ENCODE peak calls at places on chromosomes 6 and 20, in nine cellular contexts. One of them, this sample, is unnamed.

GRCh38 chr20:31602779-31603441 is 2.2 kb upstream of the ID1 start:
- DNase-seq in Calu3: peak
- DNase-seq in stimulated activated naive CD4-positive, alpha-beta T cell: no peak
- DNase-seq in astrocyte of the spinal cord: peak
- DNase-seq in amniotic stem cell: no peak
- DNase-seq in hypothalamus: no peak
- DNase-seq in A549: peak
- DNase-seq in activated naive CD4-positive, alpha-beta T cell treated with anti-CD3 and anti-CD28 coated beads, Interleukin-2, amount 50 U/mL, for 16 hours: no peak
- DNase-seq in testis: no peak
- DNase-seq in this sample: peak

GRCh38 chr6:47789553-47789952 is 7.7 kb downstream of the OPN5 start:
- DNase-seq in Calu3: no peak
- DNase-seq in stimulated activated naive CD4-positive, alpha-beta T cell: no peak
- DNase-seq in astrocyte of the spinal cord: no peak
- DNase-seq in amniotic stem cell: no peak
- DNase-seq in hypothalamus: no peak
- DNase-seq in A549: no peak
- DNase-seq in activated naive CD4-positive, alpha-beta T cell treated with anti-CD3 and anti-CD28 coated beads, Interleukin-2, amount 50 U/mL, for 16 hours: no peak
- DNase-seq in testis: no peak
- DNase-seq in this sample: no peak

GRCh38 chr6:157987788-157988699 is 6.4 kb downstream of the SYNJ2 start:
- DNase-seq in Calu3: no peak
- DNase-seq in stimulated activated naive CD4-positive, alpha-beta T cell: no peak
- DNase-seq in astrocyte of the spinal cord: no peak
- DNase-seq in amniotic stem cell: no peak
- DNase-seq in hypothalamus: no peak
- DNase-seq in A549: no peak
- DNase-seq in activated naive CD4-positive, alpha-beta T cell treated with anti-CD3 and anti-CD28 coated beads, Interleukin-2, amount 50 U/mL, for 16 hours: no peak
- DNase-seq in testis: no peak
- DNase-seq in this sample: no peak

GRCh38 chr6:63352587-63353281 is 33.0 kb upstream of the LGSN start:
- DNase-seq in Calu3: peak
- DNase-seq in stimulated activated naive CD4-positive, alpha-beta T cell: no peak
- DNase-seq in astrocyte of the spinal cord: peak
- DNase-seq in amniotic stem cell: no peak
- DNase-seq in hypothalamus: no peak
- DNase-seq in A549: no peak
- DNase-seq in activated naive CD4-positive, alpha-beta T cell treated with anti-CD3 and anti-CD28 coated beads, Interleukin-2, amount 50 U/mL, for 16 hours: no peak
- DNase-seq in testis: peak
- DNase-seq in this sample: peak

GRCh38 chr6:35496036-35496850 is 636 bp downstream of the TEAD3 start:
- DNase-seq in Calu3: peak
- DNase-seq in stimulated activated naive CD4-positive, alpha-beta T cell: no peak
- DNase-seq in astrocyte of the spinal cord: peak
- DNase-seq in amniotic stem cell: peak
- DNase-seq in hypothalamus: no peak
- DNase-seq in A549: peak
- DNase-seq in activated naive CD4-positive, alpha-beta T cell treated with anti-CD3 and anti-CD28 coated beads, Interleukin-2, amount 50 U/mL, for 16 hours: no peak
- DNase-seq in testis: no peak
- DNase-seq in this sample: peak

GRCh38 chr20:24909086-24909780 is 39.8 kb upstream of the CST7 start:
- DNase-seq in Calu3: no peak
- DNase-seq in stimulated activated naive CD4-positive, alpha-beta T cell: no peak
- DNase-seq in astrocyte of the spinal cord: no peak
- DNase-seq in amniotic stem cell: no peak
- DNase-seq in hypothalamus: no peak
- DNase-seq in A549: peak
- DNase-seq in activated naive CD4-positive, alpha-beta T cell treated with anti-CD3 and anti-CD28 coated beads, Interleukin-2, amount 50 U/mL, for 16 hours: no peak
- DNase-seq in testis: no peak
- DNase-seq in this sample: no peak

GRCh38 chr20:3744806-3745685 is 12.6 kb downstream of the HSPA12B start:
- DNase-seq in Calu3: peak
- DNase-seq in stimulated activated naive CD4-positive, alpha-beta T cell: peak
- DNase-seq in astrocyte of the spinal cord: peak
- DNase-seq in amniotic stem cell: no peak
- DNase-seq in hypothalamus: peak
- DNase-seq in A549: peak
- DNase-seq in activated naive CD4-positive, alpha-beta T cell treated with anti-CD3 and anti-CD28 coated beads, Interleukin-2, amount 50 U/mL, for 16 hours: peak
- DNase-seq in testis: peak
- DNase-seq in this sample: peak

GRCh38 chr6:41059569-41059968 is 6.6 kb downstream of the APOBEC2 start:
- DNase-seq in Calu3: no peak
- DNase-seq in stimulated activated naive CD4-positive, alpha-beta T cell: no peak
- DNase-seq in astrocyte of the spinal cord: peak
- DNase-seq in amniotic stem cell: peak
- DNase-seq in hypothalamus: no peak
- DNase-seq in A549: no peak
- DNase-seq in activated naive CD4-positive, alpha-beta T cell treated with anti-CD3 and anti-CD28 coated beads, Interleukin-2, amount 50 U/mL, for 16 hours: no peak
- DNase-seq in testis: no peak
- DNase-seq in this sample: no peak

GRCh38 chr6:106037060-106037459 is 49.1 kb upstream of the PRDM1 start:
- DNase-seq in Calu3: no peak
- DNase-seq in stimulated activated naive CD4-positive, alpha-beta T cell: no peak
- DNase-seq in astrocyte of the spinal cord: peak
- DNase-seq in amniotic stem cell: peak
- DNase-seq in hypothalamus: no peak
- DNase-seq in A549: no peak
- DNase-seq in activated naive CD4-positive, alpha-beta T cell treated with anti-CD3 and anti-CD28 coated beads, Interleukin-2, amount 50 U/mL, for 16 hours: no peak
- DNase-seq in testis: no peak
- DNase-seq in this sample: no peak

GRCh38 chr6:7542065-7542877 is 800 bp downstream of the DSP start:
- DNase-seq in Calu3: peak
- DNase-seq in stimulated activated naive CD4-positive, alpha-beta T cell: no peak
- DNase-seq in astrocyte of the spinal cord: peak
- DNase-seq in amniotic stem cell: no peak
- DNase-seq in hypothalamus: no peak
- DNase-seq in A549: peak
- DNase-seq in activated naive CD4-positive, alpha-beta T cell treated with anti-CD3 and anti-CD28 coated beads, Interleukin-2, amount 50 U/mL, for 16 hours: peak
- DNase-seq in testis: peak
- DNase-seq in this sample: no peak

GRCh38 chr6:87078983-87079616 is 15.8 kb downstream of the CGA start:
- DNase-seq in Calu3: peak
- DNase-seq in stimulated activated naive CD4-positive, alpha-beta T cell: no peak
- DNase-seq in astrocyte of the spinal cord: peak
- DNase-seq in amniotic stem cell: peak
- DNase-seq in hypothalamus: peak
- DNase-seq in A549: peak
- DNase-seq in activated naive CD4-positive, alpha-beta T cell treated with anti-CD3 and anti-CD28 coated beads, Interleukin-2, amount 50 U/mL, for 16 hours: peak
- DNase-seq in testis: peak
- DNase-seq in this sample: peak

GRCh38 chr6:81859884-81860283 is 107.4 kb upstream of the TENT5A start:
- DNase-seq in Calu3: no peak
- DNase-seq in stimulated activated naive CD4-positive, alpha-beta T cell: no peak
- DNase-seq in astrocyte of the spinal cord: no peak
- DNase-seq in amniotic stem cell: no peak
- DNase-seq in hypothalamus: no peak
- DNase-seq in A549: no peak
- DNase-seq in activated naive CD4-positive, alpha-beta T cell treated with anti-CD3 and anti-CD28 coated beads, Interleukin-2, amount 50 U/mL, for 16 hours: no peak
- DNase-seq in testis: no peak
- DNase-seq in this sample: peak

GRCh38 chr20:11982289-11982957 is 64.7 kb downstream of the BTBD3 start:
- DNase-seq in Calu3: no peak
- DNase-seq in stimulated activated naive CD4-positive, alpha-beta T cell: no peak
- DNase-seq in astrocyte of the spinal cord: no peak
- DNase-seq in amniotic stem cell: no peak
- DNase-seq in hypothalamus: no peak
- DNase-seq in A549: no peak
- DNase-seq in activated naive CD4-positive, alpha-beta T cell treated with anti-CD3 and anti-CD28 coated beads, Interleukin-2, amount 50 U/mL, for 16 hours: no peak
- DNase-seq in testis: no peak
- DNase-seq in this sample: no peak

GRCh38 chr20:32108814-32109391 is 611 bp upstream of the TM9SF4 start:
- DNase-seq in Calu3: no peak
- DNase-seq in stimulated activated naive CD4-positive, alpha-beta T cell: no peak
- DNase-seq in astrocyte of the spinal cord: no peak
- DNase-seq in amniotic stem cell: no peak
- DNase-seq in hypothalamus: no peak
- DNase-seq in A549: no peak
- DNase-seq in activated naive CD4-positive, alpha-beta T cell treated with anti-CD3 and anti-CD28 coated beads, Interleukin-2, amount 50 U/mL, for 16 hours: no peak
- DNase-seq in testis: no peak
- DNase-seq in this sample: no peak

GRCh38 chr6:149918151-149918905 is 4.6 kb downstream of the RAET1G start:
- DNase-seq in Calu3: no peak
- DNase-seq in stimulated activated naive CD4-positive, alpha-beta T cell: no peak
- DNase-seq in astrocyte of the spinal cord: no peak
- DNase-seq in amniotic stem cell: no peak
- DNase-seq in hypothalamus: no peak
- DNase-seq in A549: no peak
- DNase-seq in activated naive CD4-positive, alpha-beta T cell treated with anti-CD3 and anti-CD28 coated beads, Interleukin-2, amount 50 U/mL, for 16 hours: no peak
- DNase-seq in testis: no peak
- DNase-seq in this sample: no peak

GRCh38 chr20:967796-968742 is 34.0 kb downstream of the RSPO4 start:
- DNase-seq in Calu3: peak
- DNase-seq in stimulated activated naive CD4-positive, alpha-beta T cell: no peak
- DNase-seq in astrocyte of the spinal cord: peak
- DNase-seq in amniotic stem cell: no peak
- DNase-seq in hypothalamus: no peak
- DNase-seq in A549: no peak
- DNase-seq in activated naive CD4-positive, alpha-beta T cell treated with anti-CD3 and anti-CD28 coated beads, Interleukin-2, amount 50 U/mL, for 16 hours: no peak
- DNase-seq in testis: peak
- DNase-seq in this sample: peak

GRCh38 chr6:150546457-150546856 is 53.2 kb upstream of the PLEKHG1 start:
- DNase-seq in Calu3: no peak
- DNase-seq in stimulated activated naive CD4-positive, alpha-beta T cell: no peak
- DNase-seq in astrocyte of the spinal cord: no peak
- DNase-seq in amniotic stem cell: no peak
- DNase-seq in hypothalamus: no peak
- DNase-seq in A549: no peak
- DNase-seq in activated naive CD4-positive, alpha-beta T cell treated with anti-CD3 and anti-CD28 coated beads, Interleukin-2, amount 50 U/mL, for 16 hours: no peak
- DNase-seq in testis: no peak
- DNase-seq in this sample: no peak

GRCh38 chr6:71892641-71893040 is 6.3 kb downstream of the RIMS1 start:
- DNase-seq in Calu3: no peak
- DNase-seq in stimulated activated naive CD4-positive, alpha-beta T cell: no peak
- DNase-seq in astrocyte of the spinal cord: no peak
- DNase-seq in amniotic stem cell: no peak
- DNase-seq in hypothalamus: no peak
- DNase-seq in A549: no peak
- DNase-seq in activated naive CD4-positive, alpha-beta T cell treated with anti-CD3 and anti-CD28 coated beads, Interleukin-2, amount 50 U/mL, for 16 hours: no peak
- DNase-seq in testis: no peak
- DNase-seq in this sample: no peak

GRCh38 chr20:58141971-58142842 is 86.2 kb downstream of the ANKRD60 start:
- DNase-seq in Calu3: no peak
- DNase-seq in stimulated activated naive CD4-positive, alpha-beta T cell: no peak
- DNase-seq in astrocyte of the spinal cord: no peak
- DNase-seq in amniotic stem cell: no peak
- DNase-seq in hypothalamus: no peak
- DNase-seq in A549: no peak
- DNase-seq in activated naive CD4-positive, alpha-beta T cell treated with anti-CD3 and anti-CD28 coated beads, Interleukin-2, amount 50 U/mL, for 16 hours: no peak
- DNase-seq in testis: no peak
- DNase-seq in this sample: no peak